ENCODE peak calls at places on chromosome 6, in six cellular contexts. L, V, J, M, W and Z are unnamed samples.

GRCh38 chr6:90846824-90847223 is 260.0 kb upstream of the MAP3K7 start:
- DNase-seq in L (no peak), V (no peak), J (no peak), M (no peak), W (no peak), Z (no peak)

GRCh38 chr6:165389534-165389933 is 80.1 kb upstream of the C6orf118 start:
- DNase-seq in L (no peak), V (no peak), J (no peak), M (no peak), W (no peak), Z (no peak)

GRCh38 chr6:67544851-67545452 is 1090.1 kb upstream of the ADGRB3 start:
- DNase-seq in L (no peak), V (no peak), J (no peak), M (no peak), W (no peak), Z (no peak)

GRCh38 chr6:169247991-169248390 is 5.7 kb downstream of the THBS2 start:
- DNase-seq in L (no peak), V (no peak), J (no peak), M (no peak), W (no peak), Z (no peak)

GRCh38 chr6:6248651-6249050 is 71.8 kb downstream of the F13A1 start:
- DNase-seq in L (no peak), V (no peak), J (no peak), M (no peak), W (no peak), Z (no peak)

GRCh38 chr6:87697581-87698552 is 4.2 kb downstream of the AKIRIN2 start:
- DNase-seq in L (peak; percentile 85), V (no peak), J (no peak), M (no peak), W (no peak), Z (no peak)

GRCh38 chr6:157235600-157236039 is 87.7 kb downstream of the TMEM242 start:
- DNase-seq in L (peak; percentile 55), V (peak; percentile 10), J (peak; percentile 59), M (no peak), W (peak; percentile 86), Z (peak; percentile 95)

GRCh38 chr6:112144145-112144926 is 56.9 kb downstream of the FAM229B start:
- DNase-seq in L (no peak), V (no peak), J (no peak), M (no peak), W (no peak), Z (no peak)

GRCh38 chr6:137341721-137342195 is 122.6 kb upstream of the IFNGR1 start:
- DNase-seq in L (no peak), V (peak; percentile 35), J (peak; percentile 6), M (no peak), W (peak; percentile 79), Z (peak; percentile 58)

GRCh38 chr6:85576479-85576878 is 17.2 kb downstream of the SNX14 start:
- DNase-seq in L (peak; percentile 42), V (no peak), J (no peak), M (no peak), W (no peak), Z (no peak)

GRCh38 chr6:140929121-140929520 is 1203.6 kb upstream of the GJE1 start:
- DNase-seq in L (no peak), V (no peak), J (no peak), M (no peak), W (no peak), Z (no peak)

GRCh38 chr6:82178084-82178758 is 69.3 kb downstream of the IBTK start:
- DNase-seq in L (peak; percentile 56), V (no peak), J (no peak), M (no peak), W (no peak), Z (no peak)

GRCh38 chr6:146339716-146340115 is 203.9 kb upstream of the RAB32 start:
- DNase-seq in L (peak; percentile 71), V (no peak), J (no peak), M (no peak), W (no peak), Z (no peak)

GRCh38 chr6:113526553-113526952 is 330.6 kb upstream of the MARCKS start:
- DNase-seq in L (no peak), V (no peak), J (no peak), M (no peak), W (no peak), Z (no peak)

GRCh38 chr6:136641166-136641565 is 90.9 kb upstream of the MAP7 start:
- DNase-seq in L (no peak), V (no peak), J (no peak), M (no peak), W (no peak), Z (no peak)

GRCh38 chr6:85250586-85251216 is 199.2 kb upstream of the NT5E start:
- DNase-seq in L (peak; percentile 73), V (no peak), J (peak; percentile 9), M (no peak), W (no peak), Z (no peak)

GRCh38 chr6:55450007-55450406 is 122.7 kb downstream of the GFRAL start:
- DNase-seq in L (no peak), V (no peak), J (no peak), M (no peak), W (no peak), Z (no peak)

DNA sequence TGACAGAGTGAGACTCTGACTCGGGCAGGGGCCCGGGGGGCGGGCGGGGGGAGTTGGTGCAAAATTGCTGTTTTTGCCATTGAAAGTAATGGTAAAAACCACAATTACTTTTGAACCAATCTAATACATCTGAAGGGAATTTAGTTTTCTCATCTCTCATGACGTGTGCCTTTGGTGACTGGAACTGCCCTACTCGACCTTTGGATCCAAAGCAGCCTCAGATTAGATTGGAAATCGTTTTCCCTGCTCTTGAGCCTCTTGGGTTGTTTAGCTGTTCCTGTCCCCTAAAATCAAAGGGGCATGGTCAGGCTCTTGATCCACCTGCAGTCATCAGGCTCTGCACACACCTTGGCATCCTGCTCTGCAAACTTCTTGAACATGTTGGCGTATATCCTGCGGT is 64.0 kb upstream of the TULP1 start:
- DNase-seq in L (no peak), V (no peak), J (no peak), M (no peak), W (no peak), Z (no peak)
- H3K36me3 ChIP-seq in L (peaks cover 8% of the 10 kb centered on the region), V (peaks cover 41% of the 10 kb centered on the region), J (peaks cover 60% of the 10 kb centered on the region), M (peaks cover 20% of the 10 kb centered on the region), W (peaks cover 27% of the 10 kb centered on the region), Z (peaks cover 3% of the 10 kb centered on the region)

DNA sequence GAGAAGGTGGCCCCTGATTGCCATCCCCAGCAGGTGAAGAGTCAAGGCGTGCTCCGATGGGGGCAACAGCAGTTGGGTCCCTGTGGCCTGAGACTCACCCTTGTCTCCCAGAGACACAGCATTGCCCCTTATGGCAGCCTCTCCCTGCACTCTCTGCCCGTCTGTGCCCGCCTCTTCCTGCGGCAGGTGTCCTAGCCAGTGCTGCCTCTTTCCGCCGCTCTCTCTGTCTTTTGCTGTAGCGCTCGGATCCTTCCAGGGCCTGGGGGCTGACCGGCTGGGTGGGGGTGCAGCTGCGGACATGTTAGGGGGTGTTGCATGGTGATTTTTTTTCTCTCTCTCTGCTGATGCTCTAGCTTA is 11.5 kb downstream of the VEGFA start:
- DNase-seq in L (no peak), V (no peak), J (no peak), M (no peak), W (no peak), Z (no peak)
- H3K36me3 ChIP-seq in L (peaks cover 3% of the 10 kb centered on the region), V (no peaks in the 10 kb centered on the region), J (peaks cover 99% of the 10 kb centered on the region), M (peaks cover 55% of the 10 kb centered on the region), W (peaks cover 52% of the 10 kb centered on the region), Z (peaks cover 56% of the 10 kb centered on the region)

GRCh38 chr6:56608332-56608731 is 34.4 kb downstream of the DST start:
- DNase-seq in L (no peak), V (no peak), J (no peak), M (no peak), W (no peak), Z (no peak)

GRCh38 chr6:56618050-56618449 is 24.6 kb downstream of the DST start:
- DNase-seq in L (no peak), V (no peak), J (no peak), M (no peak), W (no peak), Z (peak; percentile 18)

GRCh38 chr6:56616967-56617366 is 25.7 kb downstream of the DST start:
- DNase-seq in L (no peak), V (no peak), J (no peak), M (no peak), W (no peak), Z (no peak)

DNA sequence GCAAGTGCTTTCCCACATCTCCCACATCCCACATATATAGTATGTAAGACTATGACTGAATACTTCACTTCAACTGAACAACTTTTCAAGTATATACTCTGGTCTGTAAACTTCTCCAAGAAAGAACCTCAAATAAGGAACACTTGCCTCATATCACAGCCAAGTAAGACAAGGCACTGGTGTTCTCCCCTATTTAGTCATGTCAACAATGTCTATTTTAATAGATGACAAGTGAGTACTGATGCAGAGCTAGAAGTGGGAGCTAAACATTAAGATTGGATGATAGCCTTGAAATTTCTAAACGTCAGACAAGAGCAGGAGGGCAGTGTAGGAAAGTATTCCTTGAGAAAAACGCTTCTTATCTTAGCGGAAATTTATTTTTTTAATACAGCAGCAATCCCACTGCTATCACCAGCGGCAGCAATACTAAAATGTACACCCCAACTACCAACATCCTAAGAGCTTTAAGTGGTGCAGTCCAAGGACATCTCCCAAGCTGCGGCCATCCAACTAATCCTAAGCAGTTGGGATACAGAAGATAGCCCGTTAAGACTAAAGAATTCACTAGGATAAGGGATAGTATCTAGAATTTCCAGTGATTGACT is 29.3 kb downstream of the DST start:
- DNase-seq in L (no peak), V (no peak), J (no peak), M (no peak), W (no peak), Z (no peak)
- H3K36me3 ChIP-seq in L (peaks cover 10% of the 10 kb centered on the region), V (no peaks in the 10 kb centered on the region), J (peaks cover 86% of the 10 kb centered on the region), M (peaks cover 13% of the 10 kb centered on the region), W (no peaks in the 10 kb centered on the region), Z (peaks cover 13% of the 10 kb centered on the region)

GRCh38 chr6:127317275-127318128 is 25.9 kb downstream of the ECHDC1 start:
- DNase-seq in L (no peak), V (no peak), J (no peak), M (no peak), W (no peak), Z (no peak)
- H3K36me3 ChIP-seq in L (no peaks in the 10 kb centered on the region), V (peaks cover 21% of the 10 kb centered on the region), J (peaks cover 50% of the 10 kb centered on the region), M (peaks cover 14% of the 10 kb centered on the region), W (peaks cover 4% of the 10 kb centered on the region), Z (peaks cover 3% of the 10 kb centered on the region)

DNA sequence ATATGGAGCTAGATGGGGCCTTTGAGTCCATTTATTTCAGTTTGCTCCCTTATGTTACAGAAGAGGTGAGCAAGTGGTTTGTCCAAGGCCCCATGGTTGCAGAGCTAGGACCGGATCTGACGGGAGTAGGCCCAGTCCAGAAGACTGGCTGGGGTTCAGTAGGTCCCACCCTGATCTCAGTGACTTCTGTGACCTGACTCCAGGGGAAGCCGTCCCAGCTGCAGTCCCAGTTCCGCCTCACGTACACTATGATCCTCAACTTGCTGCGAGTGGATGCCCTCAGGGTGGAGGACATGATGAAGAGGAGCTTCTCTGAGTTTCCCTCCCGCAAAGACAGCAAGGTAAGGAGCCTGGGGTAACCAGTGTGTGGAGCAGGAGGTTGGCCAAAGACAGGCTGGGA is 5.4 kb downstream of the DXO start:
- DNase-seq in L (no peak), V (no peak), J (no peak), M (no peak), W (no peak), Z (no peak)
- H3K36me3 ChIP-seq in L (peaks cover 14% of the 10 kb centered on the region), V (peaks cover 80% of the 10 kb centered on the region), J (peaks cover 84% of the 10 kb centered on the region), M (peaks cover 50% of the 10 kb centered on the region), W (peaks cover 49% of the 10 kb centered on the region), Z (peaks cover 50% of the 10 kb centered on the region)